ENCODE peak calls at places on chromosomes 12 and 14, in five cellular contexts. I is prostate gland, J is K562, E is IMR-90, A is astrocyte of the cerebellum. L is an unnamed sample.
A peak's percentile ranks its signal among the peaks of the same experiment; 100 is the strongest.

GRCh38 chr12:75657866-75658265 is 146.5 kb upstream of the KRR1 start:
- DNase-seq in I (no peak), J (no peak), E (no peak), A (no peak), L (no peak)

GRCh38 chr14:49946320-49947141 is 53.6 kb downstream of the ARF6 start:
- DNase-seq in I (peak; percentile 62), J (peak; percentile 17), E (peak; percentile 68), A (peak; percentile 81), L (no peak)

GRCh38 chr14:26394114-26394855 is 203.5 kb downstream of the NOVA1 start:
- DNase-seq in I (no peak), J (no peak), E (peak; percentile 12), A (peak; percentile 16), L (no peak)

GRCh38 chr14:75917322-75918251 is 64.2 kb downstream of the TGFB3 start:
- DNase-seq in I (no peak), J (no peak), E (no peak), A (no peak), L (no peak)

GRCh38 chr14:64602826-64603225 is 53.1 kb downstream of the PPP1R36 start:
- DNase-seq in I (no peak), J (no peak), E (no peak), A (no peak), L (no peak)

GRCh38 chr14:21748869-21749303 is 75.3 kb upstream of the OR4E1 start:
- DNase-seq in I (peak; percentile 29), J (no peak), E (peak; percentile 31), A (peak; percentile 9), L (no peak)

GRCh38 chr12:52798003-52798670 is 2.2 kb upstream of the KRT3 start:
- DNase-seq in I (no peak), J (peak; percentile 54), E (peak; percentile 40), A (peak; percentile 8), L (no peak)

GRCh38 chr12:51771008-51771407 is 77.5 kb downstream of the FIGNL2 start:
- DNase-seq in I (no peak), J (no peak), E (no peak), A (no peak), L (no peak)

GRCh38 chr12:27970391-27970980 is 2.0 kb downstream of the PTHLH start:
- DNase-seq in I (no peak), J (no peak), E (peak; percentile 29), A (no peak), L (no peak)

GRCh38 chr12:121805800-121806555 is 2.2 kb downstream of the SETD1B start:
- DNase-seq in I (no peak), J (no peak), E (no peak), A (no peak), L (no peak)

GRCh38 chr12:18454330-18454729 is 193.0 kb downstream of the PIK3C2G start:
- DNase-seq in I (no peak), J (no peak), E (no peak), A (no peak), L (no peak)

GRCh38 chr14:36070056-36071043 is 106.2 kb downstream of the PTCSC3 start:
- DNase-seq in I (peak; percentile 40), J (peak; percentile 31), E (peak; percentile 64), A (peak; percentile 73), L (peak; percentile 36)

GRCh38 chr12:128976120-128976519 is 122.8 kb downstream of the GLT1D1 start:
- DNase-seq in I (no peak), J (peak; percentile 68), E (no peak), A (no peak), L (no peak)

GRCh38 chr12:122411537-122411936 is 10.9 kb downstream of the CLIP1 start:
- DNase-seq in I (no peak), J (no peak), E (no peak), A (no peak), L (no peak)

GRCh38 chr12:127295630-127296029 is 971.3 kb upstream of the TMEM132C start:
- DNase-seq in I (no peak), J (no peak), E (no peak), A (no peak), L (no peak)

GRCh38 chr14:76754586-76754985 is 6.7 kb upstream of the VASH1 start:
- DNase-seq in I (no peak), J (no peak), E (no peak), A (no peak), L (no peak)

GRCh38 chr12:19186722-19187661 is 57.5 kb downstream of the PLEKHA5 start:
- DNase-seq in I (peak; percentile 29), J (peak; percentile 23), E (peak; percentile 71), A (peak; percentile 63), L (no peak)

GRCh38 chr14:101459392-101459900 is 101.8 kb upstream of the DIO3 start:
- DNase-seq in I (no peak), J (no peak), E (no peak), A (no peak), L (no peak)
- H3K4me3 ChIP-seq in I (peak overlapping the region; percentile 4), J (no peak overlapping the region), E (no peak overlapping the region), A (no peak overlapping the region), L (no peak overlapping the region)

DNA sequence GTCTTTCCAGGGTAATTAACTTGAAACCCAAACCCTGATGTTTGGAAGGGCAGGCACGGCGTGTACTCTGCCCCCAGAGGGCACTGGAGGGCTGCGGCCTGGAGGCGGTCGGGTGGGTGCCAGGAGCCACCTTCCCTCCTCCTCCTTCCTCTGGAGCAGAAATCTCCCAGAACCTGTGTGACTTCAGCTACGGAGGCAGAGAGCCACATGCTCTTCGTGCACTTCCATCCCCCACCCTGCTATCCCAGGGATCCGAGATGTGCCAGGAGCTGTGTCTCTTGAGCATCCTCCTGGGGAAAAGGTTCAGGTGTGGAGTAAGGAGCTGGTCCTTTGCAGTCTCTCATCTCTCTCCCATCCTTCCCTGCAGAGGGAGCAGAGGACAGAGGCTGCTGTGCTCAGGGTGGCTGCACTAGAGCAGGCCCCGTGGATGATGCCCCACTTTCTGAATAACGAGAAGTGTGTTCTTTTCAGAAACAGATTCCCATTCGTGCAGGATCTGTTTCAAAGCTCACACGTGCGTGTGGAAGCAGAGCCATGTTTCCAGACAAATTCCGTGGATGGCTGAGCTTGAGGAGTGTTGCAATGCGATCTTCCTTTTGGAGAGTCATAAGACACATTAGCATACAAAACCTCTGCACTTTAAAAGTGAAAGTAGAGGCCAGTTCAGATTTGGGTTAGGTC is 162.9 kb downstream of the ADGRD1 start:
- DNase-seq in I (no peak), J (no peak), E (no peak), A (no peak), L (peak; percentile 12)
- TF ChIP-seq CTCF in I (no peak), J (peak; percentile 46), E (no peak), A (peak; percentile 24), L (peak; percentile 42)

GRCh38 chr14:91116913-91117588 is 3.2 kb downstream of the DGLUCY start:
- DNase-seq in I (no peak), J (no peak), E (no peak), A (no peak), L (no peak)
- H3K4me3 ChIP-seq in I (no peak overlapping the region), J (no peak overlapping the region), E (no peak overlapping the region), A (no peak overlapping the region), L (no peak overlapping the region)

DNA sequence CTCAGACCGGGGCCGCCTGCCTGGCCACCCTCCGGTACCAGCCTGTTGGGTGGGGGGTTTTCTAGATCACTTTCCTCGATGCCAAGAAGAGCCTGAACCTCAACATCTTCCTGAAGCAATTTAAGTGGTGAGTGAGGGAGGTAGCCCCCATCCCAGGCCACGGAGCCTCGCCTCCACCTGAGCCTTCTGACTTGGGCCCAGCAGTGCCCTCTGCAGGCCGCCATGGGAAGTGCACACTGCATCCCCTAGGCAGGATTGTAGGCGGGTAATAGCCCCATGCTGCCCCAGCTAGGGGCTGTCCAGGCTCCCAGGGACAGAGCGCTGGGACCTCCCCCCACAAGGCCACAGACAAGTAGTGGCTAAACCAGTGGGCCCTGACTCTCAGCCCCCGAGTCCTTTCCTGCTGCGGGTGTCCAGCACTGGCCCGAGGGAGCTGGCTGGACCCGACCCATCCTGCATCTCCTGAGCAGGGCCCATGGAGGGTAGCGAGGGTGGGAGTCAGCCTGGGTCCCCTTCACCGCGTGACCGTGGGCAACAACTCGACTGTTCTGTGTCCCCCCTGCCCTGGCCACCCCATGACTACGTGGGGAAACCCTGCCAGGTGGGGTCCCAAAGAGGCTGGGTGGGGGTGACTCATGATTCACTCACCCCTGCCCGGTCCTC is 15.3 kb upstream of the ADSS1 start:
- DNase-seq in I (peak; percentile 42), J (peak; percentile 76), E (peak; percentile 39), A (no peak), L (no peak)
- TF ChIP-seq CTCF in I (peak; percentile 94), J (peak; percentile 88), E (peak; percentile 89), A (peak; percentile 99), L (peak; percentile 95)

GRCh38 chr14:105488781-105489606 is 2.1 kb upstream of the TEDC1 start:
- DNase-seq in I (no peak), J (no peak), E (no peak), A (no peak), L (no peak)
- H3K4me3 ChIP-seq in I (no peak overlapping the region), J (peak overlapping the region; percentile 61), E (no peak overlapping the region), A (no peak overlapping the region), L (no peak overlapping the region)

DNA sequence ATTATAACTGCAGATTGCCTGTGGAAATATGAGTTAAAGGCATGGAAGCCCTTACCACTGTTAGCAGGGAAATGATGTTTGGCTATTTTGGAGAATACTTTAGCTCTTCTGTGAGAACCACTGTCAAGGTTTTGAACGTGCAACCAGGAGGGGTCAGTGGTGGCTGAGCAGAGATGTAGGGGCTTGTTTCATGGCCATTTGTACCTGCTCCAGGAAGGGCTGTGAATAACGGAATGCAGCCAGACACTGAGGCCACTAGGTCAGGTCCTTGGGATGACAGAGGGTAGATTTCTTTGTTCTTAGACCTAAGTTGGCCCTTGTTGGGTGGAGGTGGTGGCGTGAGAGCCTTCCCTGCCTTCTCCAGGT is 8.3 kb downstream of the TRAF3 start:
- DNase-seq in I (no peak), J (no peak), E (no peak), A (no peak), L (no peak)
- TF ChIP-seq CTCF in I (no peak), J (no peak), E (no peak), A (peak; percentile 16), L (no peak)

DNA sequence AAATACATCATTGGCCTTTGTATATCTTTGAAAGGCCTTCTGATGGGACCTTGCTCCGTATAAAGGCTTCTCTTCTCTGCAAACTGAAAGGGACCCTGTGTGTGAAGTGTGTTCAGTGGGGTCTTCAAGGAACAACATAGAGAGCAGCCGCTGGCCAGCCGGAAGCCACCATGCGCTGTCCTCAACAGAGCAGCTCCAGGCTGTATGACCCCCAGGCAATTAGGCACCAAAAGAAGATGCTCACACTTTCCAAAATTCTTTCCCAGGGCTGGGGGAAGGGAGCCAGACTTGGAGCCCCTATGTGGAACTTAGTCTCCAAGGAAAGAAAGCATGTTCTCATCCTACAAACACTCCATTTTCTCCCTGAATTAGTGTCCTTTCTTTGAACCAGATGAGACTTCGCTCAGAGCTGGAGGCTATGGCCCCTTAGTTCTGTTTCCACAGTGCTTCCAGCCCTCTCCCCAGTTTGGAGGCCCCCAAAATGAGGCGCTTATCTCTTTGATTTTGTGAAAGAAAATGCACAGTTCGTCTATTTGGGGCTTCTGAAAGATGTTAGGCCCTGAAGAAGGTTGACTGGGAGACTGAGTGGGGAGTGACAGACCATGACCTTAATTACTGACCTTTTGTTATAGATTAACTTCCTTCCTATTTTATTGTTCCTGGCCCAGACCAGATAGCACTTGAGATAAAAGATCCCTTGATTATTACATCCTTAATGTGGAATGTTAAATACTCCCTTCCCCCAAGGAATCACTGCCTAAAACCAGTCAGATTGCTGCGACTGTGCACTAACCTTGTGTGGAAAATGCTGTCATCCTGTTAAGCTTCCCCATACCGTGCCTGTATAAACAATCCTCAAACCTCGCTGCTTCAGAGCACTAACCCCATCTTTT is 128.3 kb upstream of the FGD4 start:
- DNase-seq in I (no peak), J (no peak), E (peak; percentile 62), A (no peak), L (no peak)
- H3K4me3 ChIP-seq in I (no peak overlapping the region), J (no peak overlapping the region), E (no peak overlapping the region), A (no peak overlapping the region), L (no peak overlapping the region)

L was measured in AG04449.